ENCODE peak calls at places on chromosomes 12 and 14, in ten cellular contexts. A is neural progenitor cell, Q is thoracic aorta, C is Caco-2, F is bronchial epithelial cell, B is fibroblast of lung, T is prostate gland, R is suprapubic skin, I is sigmoid colon, E is PC-3. G is an unnamed sample. For H3K36me3, the result is how much of the 10 kb centered on the place peaks cover.

GRCh38 chr14:79137836-79138235 is 967.7 kb downstream of the NRXN3 start:
- DNase-seq in E (no peak), Q (no peak), R (no peak), C (no peak), I (no peak), B (no peak), F (no peak), A (no peak), T (no peak), G (no peak)

GRCh38 chr12:114783176-114783575 is 99.2 kb upstream of the TBX3 start:
- DNase-seq in T (no peak), I (no peak), A (no peak), F (no peak), C (no peak), Q (no peak), R (no peak), E (no peak), B (no peak), G (no peak)

GRCh38 chr12:121773011-121773777 is 20.3 kb downstream of the RHOF start:
- DNase-seq in T (peak), I (peak), A (peak), E (peak), B (peak), R (peak), Q (no peak), F (peak), C (peak), G (peak)

GRCh38 chr12:132493482-132494178 is 3.7 kb downstream of the FBRSL1 start:
- DNase-seq in T (no peak), E (no peak), F (no peak), Q (no peak), B (no peak), R (no peak), I (no peak), A (no peak), C (peak), G (no peak)

GRCh38 chr12:98939350-98939749 is 294.3 kb downstream of the APAF1 start:
- DNase-seq in A (peak), B (peak), E (peak), C (peak), Q (no peak), T (no peak), I (no peak), R (no peak), F (peak), G (no peak)

GRCh38 chr12:22275847-22276246 is 58.7 kb downstream of the ST8SIA1 start:
- DNase-seq in A (no peak), I (peak), C (peak), T (peak), R (peak), Q (peak), F (peak), B (peak), E (peak), G (no peak)

GRCh38 chr12:41106315-41106714 is 81.8 kb upstream of the PDZRN4 start:
- DNase-seq in F (no peak), C (no peak), B (no peak), R (no peak), I (no peak), E (no peak), T (no peak), Q (no peak), A (no peak), G (no peak)

GRCh38 chr12:15306605-15307004 is 15.7 kb upstream of the PTPRO start:
- DNase-seq in B (no peak), R (no peak), A (no peak), F (no peak), Q (no peak), T (no peak), C (no peak), E (no peak), I (no peak), G (no peak)

GRCh38 chr12:47750229-47750798 is 8.4 kb downstream of the RAPGEF3 start:
- DNase-seq in C (no peak), B (no peak), T (no peak), Q (no peak), F (no peak), I (no peak), E (no peak), A (no peak), R (no peak), G (no peak)

GRCh38 chr12:95944108-95944704 is 1.1 kb downstream of the AMDHD1 start:
- DNase-seq in C (no peak), E (no peak), T (no peak), Q (no peak), B (no peak), F (no peak), A (no peak), R (no peak), I (no peak), G (no peak)

GRCh38 chr14:68949236-68949965 is 29.7 kb downstream of the ACTN1 start:
- DNase-seq in C (no peak), B (peak), R (no peak), A (no peak), I (no peak), F (peak), Q (no peak), T (no peak), E (no peak), G (no peak)

GRCh38 chr14:61438036-61438435 is 116.7 kb downstream of the PRKCH start:
- DNase-seq in A (no peak), B (no peak), C (no peak), Q (no peak), E (no peak), R (no peak), F (no peak), I (no peak), T (no peak), G (no peak)

GRCh38 chr14:20138520-20138919 is at the start of gene OR4N5:
- DNase-seq in I (no peak), A (no peak), F (no peak), C (no peak), R (no peak), Q (no peak), E (no peak), T (no peak), B (no peak), G (no peak)

GRCh38 chr12:88493651-88494050 is 86.6 kb downstream of the KITLG start:
- DNase-seq in R (no peak), A (no peak), C (no peak), Q (no peak), F (peak), I (no peak), E (peak), T (no peak), B (peak), G (no peak)

GRCh38 chr12:8087666-8088065 is 5.6 kb downstream of the NECAP1 start:
- DNase-seq in A (no peak), C (no peak), B (no peak), R (no peak), E (no peak), F (no peak), Q (no peak), I (no peak), T (no peak), G (no peak)

GRCh38 chr14:50380455-50380854 is 16.2 kb downstream of the CDKL1 start:
- DNase-seq in T (no peak), R (no peak), F (no peak), Q (no peak), E (no peak), B (no peak), I (no peak), A (no peak), C (no peak), G (no peak)

GRCh38 chr12:24424889-24425600 is 475.6 kb upstream of the SOX5 start:
- DNase-seq in A (no peak), T (no peak), E (no peak), F (no peak), I (no peak), C (no peak), Q (no peak), R (no peak), B (peak), G (no peak)

GRCh38 chr14:100069161-100069800 is 4.1 kb downstream of the EVL start:
- DNase-seq in E (no peak), R (no peak), I (no peak), F (no peak), A (no peak), B (no peak), T (no peak), Q (no peak), C (no peak), G (no peak)

GRCh38 chr14:61147369-61147897 is 133.7 kb downstream of the TMEM30B start:
- DNase-seq in Q (no peak), T (no peak), C (no peak), I (no peak), B (peak), R (no peak), F (peak), E (no peak), A (no peak), G (no peak)

GRCh38 chr12:226401-226800 is 12.4 kb upstream of the SLC6A12 start:
- DNase-seq in E (no peak), B (no peak), T (no peak), R (peak), A (no peak), F (no peak), I (no peak), Q (no peak), C (no peak), G (no peak)

GRCh38 chr14:87883750-87884149 is 109.2 kb downstream of the GALC start:
- DNase-seq in Q (no peak), R (no peak), T (no peak), A (no peak), B (no peak), C (no peak), I (no peak), E (no peak), F (no peak), G (no peak)

GRCh38 chr12:49667319-49668090 is 39.7 kb downstream of the FMNL3 start:
- DNase-seq in T (no peak), A (no peak), E (no peak), Q (no peak), C (no peak), F (peak), I (no peak), R (no peak), B (peak), G (no peak)

GRCh38 chr12:97984951-97985350 is 522.3 kb downstream of the RMST start:
- DNase-seq in I (no peak), B (no peak), E (no peak), C (no peak), F (no peak), T (peak), R (no peak), A (no peak), Q (no peak), G (no peak)

GRCh38 chr12:68154768-68155167 is 4.8 kb downstream of the IFNG start:
- DNase-seq in T (no peak), B (no peak), Q (no peak), A (no peak), C (no peak), I (no peak), R (no peak), E (no peak), F (no peak), G (no peak)

GRCh38 chr12:45435945-45436710 is 220.2 kb downstream of the ANO6 start:
- DNase-seq in B (peak), R (no peak), F (no peak), E (no peak), C (no peak), I (no peak), Q (no peak), A (peak), T (no peak), G (no peak)

GRCh38 chr14:81157431-81157830 is 63.3 kb downstream of the GTF2A1 start:
- DNase-seq in Q (no peak), F (peak), I (no peak), T (no peak), A (no peak), B (peak), R (no peak), C (no peak), E (no peak), G (no peak)

GRCh38 chr12:50542448-50542847 is 37.7 kb downstream of the DIP2B start:
- DNase-seq in B (peak), E (peak), Q (no peak), A (no peak), T (no peak), R (no peak), C (no peak), I (no peak), F (peak), G (no peak)

GRCh38 chr12:96489392-96490056 is at the start of gene CFAP54:
- DNase-seq in C (peak), Q (peak), F (peak), B (peak), T (peak), E (peak), A (peak), R (peak), I (peak), G (peak)

GRCh38 chr12:108839890-108840230 is 17.5 kb downstream of the SSH1 start:
- DNase-seq in Q (no peak), C (no peak), T (no peak), R (no peak), B (peak), A (no peak), E (no peak), F (no peak), I (no peak), G (no peak)

GRCh38 chr14:58315606-58316005 is 17.3 kb downstream of the ARID4A start:
- DNase-seq in B (peak), R (no peak), A (no peak), Q (no peak), C (no peak), E (peak), T (no peak), I (no peak), F (peak), G (no peak)

GRCh38 chr12:26227376-26227775 is 32.0 kb downstream of the SSPN start:
- DNase-seq in T (no peak), I (no peak), C (no peak), B (no peak), R (no peak), Q (no peak), E (no peak), F (no peak), A (no peak), G (no peak)
- H3K4me3 ChIP-seq in T (no peak), I (peak), C (no peak), B (peak), R (peak), Q (peak), E (peak), F (no peak), A (peak), G (peak)

DNA sequence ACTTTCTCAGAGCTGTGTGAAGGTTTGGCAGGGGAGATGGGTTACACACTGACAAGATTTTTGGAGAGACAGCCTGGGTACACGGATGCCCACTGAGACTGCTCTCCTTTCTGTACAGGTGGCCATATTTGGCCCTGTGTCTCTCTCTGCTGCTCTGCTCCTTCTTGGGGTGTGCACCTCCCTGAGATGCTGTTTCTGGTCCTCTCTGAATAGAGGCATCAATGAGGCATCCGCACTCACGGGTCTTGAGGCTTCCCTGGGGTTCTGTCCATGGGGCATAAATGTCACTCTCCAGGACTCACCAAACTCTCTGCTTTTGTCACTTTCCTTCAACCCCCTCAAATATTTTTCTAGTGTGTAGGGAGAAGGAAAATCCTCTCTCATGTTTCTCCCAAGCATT is 77.5 kb downstream of the TTC8 start:
- DNase-seq in E (no peak), I (no peak), T (no peak), A (no peak), R (no peak), Q (no peak), B (no peak), C (no peak), F (no peak), G (no peak)
- TF ChIP-seq CTCF in E (no peak), I (no peak), T (no peak), A (no peak), R (no peak), Q (no peak), B (no peak), C (no peak), F (no peak), G (no peak)

DNA sequence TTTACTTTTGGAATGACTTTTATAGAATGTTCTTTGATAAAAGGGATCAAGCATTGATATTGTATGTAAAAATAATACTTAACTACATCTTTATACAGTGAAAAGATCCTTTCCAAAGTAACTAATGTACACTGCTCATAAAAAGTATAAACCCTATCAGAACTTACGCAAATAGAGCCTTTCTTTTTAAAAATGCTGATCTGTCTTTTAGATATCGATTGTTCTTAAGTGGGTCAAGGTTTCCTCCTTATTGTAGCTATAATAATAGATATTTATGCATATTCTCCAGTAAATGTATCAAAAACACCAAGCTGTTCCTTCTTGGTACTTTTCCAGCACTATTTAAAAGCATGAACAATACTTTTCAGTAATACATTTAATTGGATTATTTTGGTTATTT is 68.5 kb downstream of the PPHLN1 start:
- DNase-seq in A (no peak), I (no peak), F (no peak), T (no peak), R (no peak), E (no peak), B (no peak), C (no peak), Q (no peak), G (no peak)
- H3K36me3 ChIP-seq in A (under half), I (under half), F (under half), T (under half), R (under half), E (under half), B (under half), C (under half), Q (under half), G (under half)

DNA sequence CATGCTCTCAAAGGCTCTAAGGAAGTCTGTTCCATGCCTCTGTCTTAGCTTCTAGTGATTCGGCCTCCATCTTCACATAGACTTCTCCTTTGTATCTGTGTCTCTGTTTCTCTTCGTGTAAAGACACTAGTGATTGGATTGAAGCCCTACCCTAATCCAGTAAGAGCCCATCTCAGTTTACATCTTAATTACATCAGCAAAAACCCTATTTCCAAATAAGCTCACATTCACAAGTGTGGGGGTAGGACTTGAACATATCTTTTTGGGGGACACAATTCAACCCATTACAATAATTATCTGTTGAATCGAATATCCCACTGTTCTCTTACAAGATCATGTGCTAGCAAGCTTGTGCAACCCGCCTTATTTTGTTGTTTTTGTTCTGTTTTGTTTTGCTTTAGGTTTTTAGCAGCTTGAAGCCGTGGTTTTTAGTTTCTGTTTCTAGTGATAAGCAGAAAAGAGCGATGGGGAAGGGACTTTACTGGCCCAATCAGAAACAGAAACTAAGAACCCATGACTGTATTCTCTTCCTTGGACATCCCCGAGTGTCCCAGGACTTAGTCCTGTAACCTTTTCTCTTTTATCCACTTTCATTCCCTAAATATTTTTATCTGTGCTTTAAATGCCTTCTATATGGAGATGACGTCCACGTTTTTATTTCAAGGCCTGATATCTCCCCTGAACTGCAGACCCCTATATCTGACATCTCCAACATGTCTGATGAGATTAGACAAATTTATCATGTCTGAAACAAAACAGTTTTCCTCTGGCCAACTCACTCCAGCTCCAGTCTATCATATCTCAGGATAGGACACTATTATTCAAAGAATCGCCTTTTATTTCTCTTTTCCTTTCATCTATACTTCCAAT is 353.0 kb downstream of the CCDC91 start:
- DNase-seq in F (no peak), I (no peak), T (no peak), R (no peak), C (no peak), A (no peak), Q (no peak), B (no peak), E (no peak), G (no peak)
- H3K4me3 ChIP-seq in F (no peak), I (no peak), T (no peak), R (no peak), C (no peak), A (no peak), Q (no peak), B (no peak), E (no peak), G (no peak)

GRCh38 chr14:71142375-71143038 is 235.2 kb downstream of the PCNX1 start:
- DNase-seq in T (no peak), B (peak), Q (no peak), A (no peak), C (no peak), I (no peak), E (peak), R (peak), F (peak), G (no peak)
- TF ChIP-seq CTCF in T (no peak), B (no peak), Q (no peak), A (no peak), C (no peak), I (no peak), E (no peak), R (no peak), F (no peak), G (no peak)

GRCh38 chr14:42869681-42870080 is 1263.0 kb downstream of the LRFN5 start:
- DNase-seq in T (no peak), I (no peak), R (no peak), Q (no peak), B (peak), A (no peak), F (no peak), E (no peak), C (no peak), G (no peak)
- H3K36me3 ChIP-seq in T (under half), I (under half), R (under half), Q (under half), B (under half), A (under half), F (under half), E (under half), C (under half), G (under half)

DNA sequence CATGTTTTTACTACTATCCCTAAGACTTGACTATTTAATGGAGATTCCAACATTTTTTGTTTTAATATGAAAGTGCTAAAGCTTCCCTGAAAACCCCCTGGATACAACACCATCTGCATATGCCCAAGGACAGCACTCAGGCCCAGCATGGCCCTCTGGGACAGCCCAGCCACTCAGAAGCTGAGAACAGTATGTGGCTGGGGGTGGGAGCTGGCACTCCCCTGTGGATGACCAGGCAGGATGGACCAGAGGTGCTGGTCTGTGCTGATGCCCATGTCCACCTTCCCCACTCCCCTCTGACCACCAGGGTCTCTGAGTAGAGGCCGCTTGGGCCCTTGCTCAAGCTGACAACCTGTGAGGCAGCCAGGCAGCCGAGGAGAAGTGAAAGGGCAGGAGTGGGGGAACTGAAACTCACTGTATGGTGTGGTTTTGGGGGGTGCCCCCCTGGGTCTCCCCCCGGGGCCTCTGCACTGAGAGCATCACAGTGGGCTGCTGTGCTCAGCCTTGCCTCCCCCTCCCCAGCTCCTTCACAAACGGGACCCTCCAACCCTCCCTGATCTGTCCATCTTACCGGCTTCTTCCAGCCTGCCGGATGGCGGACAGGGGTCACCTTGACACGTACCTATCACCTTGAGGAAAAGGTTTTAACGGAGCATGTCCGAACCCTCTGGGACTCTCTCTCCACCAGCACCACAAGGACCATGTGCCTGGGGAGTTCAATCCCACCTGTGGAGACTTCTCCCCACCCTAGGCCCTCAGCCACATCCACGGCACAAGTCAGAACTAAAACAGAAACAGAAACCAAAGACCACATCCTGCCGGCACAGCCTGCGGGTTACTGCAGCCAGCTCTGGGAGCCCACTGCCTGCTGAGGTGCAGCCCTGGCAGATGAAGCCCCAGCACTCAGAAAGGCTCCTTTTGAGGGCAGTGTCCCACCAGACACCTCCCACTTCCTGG is at the start of gene TMEM229B:
- DNase-seq in R (no peak), A (no peak), I (no peak), Q (no peak), C (no peak), E (no peak), T (no peak), F (no peak), B (no peak), G (no peak)
- H3K4me3 ChIP-seq in R (peak), A (no peak), I (no peak), Q (peak), C (no peak), E (no peak), T (no peak), F (no peak), B (no peak), G (no peak)

G was measured in BE2C.